ENCODE peak calls at places on chromosome 18, in ten cellular contexts. M, G, J, H, O, L, P, N, D and E are unnamed samples.

GRCh38 chr18:7608798-7609197 is 41.7 kb downstream of the PTPRM start:
- DNase-seq in M (no peak), G (no peak), J (peak; percentile 36), H (peak; percentile 54), O (peak; percentile 85), L (no peak), P (no peak), N (no peak), D (no peak), E (no peak)

GRCh38 chr18:33577688-33578370 is at the start of gene ASXL3:
- DNase-seq in M (peak; percentile 35), G (peak; percentile 17), J (peak; percentile 37), H (no peak), O (no peak), L (no peak), P (peak; percentile 61), N (no peak), D (peak; percentile 80), E (peak; percentile 75)

GRCh38 chr18:76927216-76927725 is 104.9 kb downstream of the ZNF236 start:
- DNase-seq in M (no peak), G (no peak), J (no peak), H (peak; percentile 56), O (no peak), L (no peak), P (no peak), N (no peak), D (no peak), E (no peak)

GRCh38 chr18:54983041-54983686 is 23.9 kb upstream of the CCDC68 start:
- DNase-seq in M (no peak), G (no peak), J (no peak), H (peak; percentile 76), O (no peak), L (peak; percentile 48), P (no peak), N (peak; percentile 31), D (no peak), E (no peak)

GRCh38 chr18:1619507-1619906 is 714.8 kb downstream of the ADCYAP1 start:
- DNase-seq in M (no peak), G (no peak), J (no peak), H (no peak), O (no peak), L (no peak), P (no peak), N (no peak), D (no peak), E (no peak)

GRCh38 chr18:68448736-68449135 is 266.2 kb downstream of the TMX3 start:
- DNase-seq in M (no peak), G (no peak), J (no peak), H (peak; percentile 86), O (no peak), L (no peak), P (no peak), N (no peak), D (no peak), E (no peak)

GRCh38 chr18:9741461-9741820 is 33.3 kb downstream of the RAB31 start:
- DNase-seq in M (no peak), G (no peak), J (no peak), H (no peak), O (no peak), L (no peak), P (no peak), N (no peak), D (no peak), E (no peak)

GRCh38 chr18:449374-449773 is 51.1 kb downstream of the COLEC12 start:
- DNase-seq in M (peak; percentile 43), G (peak; percentile 47), J (no peak), H (no peak), O (no peak), L (no peak), P (peak; percentile 70), N (no peak), D (no peak), E (no peak)

GRCh38 chr18:67600781-67601180 is 84.3 kb upstream of the DSEL start:
- DNase-seq in M (no peak), G (no peak), J (no peak), H (peak; percentile 19), O (no peak), L (no peak), P (no peak), N (no peak), D (no peak), E (no peak)

GRCh38 chr18:43277164-43277600 is at the start of gene SYT4:
- DNase-seq in M (no peak), G (peak; percentile 40), J (peak; percentile 32), H (peak; percentile 7), O (no peak), L (no peak), P (peak; percentile 92), N (no peak), D (no peak), E (no peak)

GRCh38 chr18:11324956-11325873 is 175.8 kb upstream of the PIEZO2 start:
- DNase-seq in M (no peak), G (no peak), J (no peak), H (peak; percentile 85), O (no peak), L (no peak), P (no peak), N (no peak), D (no peak), E (no peak)

GRCh38 chr18:50879302-50880107 is 587 bp downstream of the ME2 start:
- DNase-seq in M (peak; percentile 23), G (peak; percentile 25), J (peak; percentile 54), H (peak; percentile 38), O (no peak), L (peak; percentile 5), P (peak; percentile 68), N (no peak), D (no peak), E (peak; percentile 20)

GRCh38 chr18:50875966-50876536 is 2.9 kb upstream of the ME2 start:
- DNase-seq in M (no peak), G (no peak), J (no peak), H (no peak), O (no peak), L (no peak), P (no peak), N (no peak), D (no peak), E (no peak)

GRCh38 chr18:50880108-50880465 is 1.2 kb downstream of the ME2 start:
- DNase-seq in M (no peak), G (no peak), J (no peak), H (no peak), O (no peak), L (no peak), P (no peak), N (no peak), D (no peak), E (no peak)

GRCh38 chr18:50878345-50879301 is at the start of gene ME2:
- DNase-seq in M (peak; percentile 89), G (peak; percentile 91), J (peak; percentile 94), H (peak; percentile 86), O (peak; percentile 96), L (peak; percentile 96), P (peak; percentile 96), N (peak; percentile 74), D (peak; percentile 96), E (peak; percentile 89)

DNA sequence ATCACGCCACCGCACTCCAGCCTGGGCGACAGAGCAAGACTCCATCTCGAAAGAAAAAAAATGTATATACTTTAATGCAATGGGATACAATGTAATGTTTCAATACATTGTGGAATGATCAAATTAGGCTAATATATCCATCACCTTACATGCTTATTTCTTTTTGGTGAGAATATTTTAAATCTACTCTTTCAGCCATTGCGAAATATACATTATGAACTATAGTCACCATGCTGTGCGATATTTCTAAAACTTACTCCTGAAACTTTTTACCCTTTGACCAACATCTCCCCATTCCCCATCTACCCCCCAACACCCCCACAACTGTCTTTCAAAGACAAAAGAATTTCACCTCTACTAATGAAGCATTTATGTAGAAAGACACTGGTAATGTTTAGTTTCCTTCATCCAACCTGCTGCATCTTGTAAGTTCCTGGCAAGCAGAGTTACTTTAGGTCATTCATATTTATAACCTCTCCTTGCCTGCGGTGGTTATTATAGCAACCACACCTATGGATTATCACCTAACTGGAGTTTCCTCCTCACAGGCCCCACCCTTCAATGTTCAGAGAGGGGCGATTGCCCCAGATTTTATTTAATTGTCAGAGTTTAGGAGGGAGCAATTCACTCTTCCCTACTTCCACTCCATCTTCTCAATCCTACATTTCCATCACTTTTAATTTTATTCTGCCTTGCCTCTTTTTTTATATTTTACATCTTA is 1.2 kb upstream of the ME2 start:
- DNase-seq in M (no peak), G (no peak), J (no peak), H (no peak), O (no peak), L (no peak), P (no peak), N (no peak), D (no peak), E (no peak)
- H3K27ac ChIP-seq in M (peak overlapping the region; percentile 88), G (peak overlapping the region; percentile 92), J (peak overlapping the region; percentile 98), H (no peak overlapping the region), O (peak overlapping the region; percentile 97), L (no peak overlapping the region), P (peak overlapping the region; percentile 93), N (peak overlapping the region; percentile 95), D (peak overlapping the region; percentile 98), E (peak overlapping the region; percentile 98)

GRCh38 chr18:13500891-13501887 is 225.2 kb downstream of the FAM210A start:
- DNase-seq in M (peak; percentile 80), G (peak; percentile 87), J (peak; percentile 76), H (peak; percentile 45), O (no peak), L (no peak), P (peak; percentile 88), N (no peak), D (peak; percentile 77), E (no peak)
- TF ChIP-seq POLR2A in M (no peak), G (no peak), J (no peak), H (no peak), O (no peak), L (no peak), P (no peak), N (no peak), D (no peak), E (no peak)

GRCh38 chr18:37524139-37524538 is 41.5 kb downstream of the CELF4 start:
- DNase-seq in M (no peak), G (no peak), J (no peak), H (no peak), O (no peak), L (no peak), P (no peak), N (no peak), D (no peak), E (no peak)
- H3K4me3 ChIP-seq in M (no peak overlapping the region), G (no peak overlapping the region), J (no peak overlapping the region), H (no peak overlapping the region), O (no peak overlapping the region), L (no peak overlapping the region), P (no peak overlapping the region), N (peak overlapping the region; percentile 26), D (no peak overlapping the region), E (no peak overlapping the region)

DNA sequence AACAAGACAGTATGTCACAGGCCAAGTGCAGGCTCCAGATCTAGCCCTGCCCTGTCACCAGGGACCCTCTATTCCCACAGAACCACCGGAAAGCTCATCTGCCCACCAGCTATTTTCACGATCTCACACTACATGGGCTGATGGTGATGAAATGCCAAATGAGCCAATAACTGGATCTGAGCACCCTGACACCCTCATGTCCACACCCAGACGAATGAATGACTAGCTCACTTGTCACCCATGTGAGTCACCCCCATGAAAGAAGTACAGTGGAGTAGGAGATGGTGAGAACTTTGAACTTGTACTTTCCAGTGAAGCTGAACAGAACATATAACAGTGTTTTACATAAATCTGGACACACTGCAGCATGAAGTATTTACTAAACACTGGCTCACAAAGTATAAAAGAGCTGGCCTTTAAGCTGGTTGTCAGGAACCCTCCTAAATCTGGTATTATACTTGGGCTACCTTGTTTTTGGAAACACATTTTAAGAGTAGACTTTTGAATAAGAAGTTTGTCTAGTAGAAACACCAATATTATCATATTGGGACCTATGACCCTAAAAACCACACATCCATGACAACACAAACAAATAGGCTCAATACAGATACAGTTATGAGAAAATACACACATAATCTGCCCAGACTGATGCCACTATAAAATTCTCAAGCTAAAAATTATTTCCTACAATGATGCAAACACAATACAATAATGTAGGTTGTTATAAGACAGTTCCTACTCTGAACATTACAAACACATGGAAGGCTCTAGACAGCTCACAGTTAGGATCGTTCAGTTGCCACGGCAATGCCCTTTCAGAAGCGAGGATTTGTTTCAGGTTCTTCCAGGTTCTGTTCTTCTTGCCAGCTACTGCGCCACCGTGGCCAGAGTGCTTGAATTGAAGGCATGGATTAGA is 19.0 kb downstream of the INO80C start:
- DNase-seq in M (no peak), G (no peak), J (no peak), H (peak; percentile 86), O (no peak), L (no peak), P (peak; percentile 78), N (peak; percentile 82), D (no peak), E (no peak)
- H3K27ac ChIP-seq in M (no peak overlapping the region), G (no peak overlapping the region), J (no peak overlapping the region), H (no peak overlapping the region), O (peak overlapping the region; percentile 68), L (no peak overlapping the region), P (no peak overlapping the region), N (peak overlapping the region; percentile 90), D (peak overlapping the region; percentile 55), E (no peak overlapping the region)